ENCODE peak calls at places on chromosome 14, in nine cellular contexts. S, Z, U, J, K, L, D, N and W are unnamed samples. For H3K9me3, the result is how much of the 10 kb centered on the place peaks cover.

GRCh38 chr14:30620178-30620577 is 1.9 kb upstream of the SCFD1 start:
- DNase-seq in S (no peak), K (no peak), Z (no peak), N (no peak), L (no peak), J (no peak), U (no peak), D (no peak), W (no peak)

GRCh38 chr14:79293482-79293881 is 917.8 kb downstream of the DIO2 start:
- DNase-seq in Z (no peak), L (no peak), D (no peak), U (no peak), S (no peak), J (no peak), K (no peak), N (no peak), W (no peak)

GRCh38 chr14:43001729-43002128 is 1395.1 kb downstream of the LRFN5 start:
- DNase-seq in U (no peak), Z (no peak), J (no peak), N (no peak), D (no peak), K (no peak), L (no peak), S (no peak), W (no peak)

GRCh38 chr14:65137648-65138317 is 35.5 kb upstream of the MAX start:
- DNase-seq in Z (no peak), S (no peak), K (no peak), J (no peak), L (no peak), N (no peak), D (no peak), U (no peak), W (no peak)

GRCh38 chr14:83559721-83560120 is 1970.2 kb upstream of the FLRT2 start:
- DNase-seq in U (no peak), Z (no peak), J (no peak), K (no peak), S (no peak), L (no peak), N (no peak), D (no peak), W (no peak)

GRCh38 chr14:33938131-33938949 is 12.5 kb downstream of the EGLN3 start:
- DNase-seq in N (peak), Z (no peak), K (peak), S (peak), D (peak), J (no peak), L (no peak), U (peak), W (peak)

GRCh38 chr14:59664741-59665140 is 88.1 kb upstream of the CCDC175 start:
- DNase-seq in Z (no peak), N (no peak), S (no peak), L (no peak), U (no peak), D (no peak), K (no peak), J (no peak), W (no peak)

GRCh38 chr14:57244103-57244502 is 24.6 kb downstream of the EXOC5 start:
- DNase-seq in Z (no peak), L (no peak), J (no peak), N (no peak), K (no peak), S (no peak), U (no peak), D (no peak), W (no peak)

GRCh38 chr14:40936861-40937260 is 669.8 kb upstream of the LRFN5 start:
- DNase-seq in J (no peak), U (no peak), Z (no peak), K (no peak), N (no peak), D (no peak), S (no peak), L (no peak), W (no peak)

GRCh38 chr14:49971156-49972141 is 78.6 kb downstream of the ARF6 start:
- DNase-seq in U (no peak), Z (peak), K (no peak), L (peak), S (no peak), J (peak), N (no peak), D (no peak), W (no peak)

GRCh38 chr14:39393289-39393688 is 38.9 kb downstream of the FBXO33 start:
- DNase-seq in N (no peak), Z (no peak), L (no peak), U (no peak), D (no peak), K (no peak), J (no peak), S (no peak), W (no peak)

GRCh38 chr14:21734457-21735074 is 60.9 kb upstream of the OR4E1 start:
- DNase-seq in K (no peak), N (no peak), J (peak), L (no peak), U (no peak), D (peak), S (no peak), Z (peak), W (no peak)

GRCh38 chr14:92512807-92513203 is 776 bp upstream of the RIN3 start:
- DNase-seq in N (no peak), L (no peak), K (no peak), S (no peak), U (no peak), Z (no peak), D (no peak), J (no peak), W (no peak)
- H3K4me3 ChIP-seq in N (peak), L (peak), K (no peak), S (peak), U (peak), Z (no peak), D (peak), J (peak), W (peak)

GRCh38 chr14:82238649-82239048 is 705.0 kb upstream of the SEL1L start:
- DNase-seq in J (no peak), Z (no peak), U (no peak), L (no peak), K (no peak), D (no peak), S (no peak), N (no peak), W (no peak)
- H3K9me3 ChIP-seq in J (under half), Z (under half), U (under half), L (under half), K (under half), D (half or more), S (under half), N (under half), W (under half)

GRCh38 chr14:101077511-101078074 is 174.1 kb upstream of the RTL1 start:
- DNase-seq in D (no peak), S (peak), J (no peak), N (no peak), L (no peak), Z (peak), K (peak), U (no peak), W (peak)
- H3K4me3 ChIP-seq in D (no peak), S (no peak), J (no peak), N (no peak), L (no peak), Z (no peak), K (no peak), U (peak), W (no peak)

DNA sequence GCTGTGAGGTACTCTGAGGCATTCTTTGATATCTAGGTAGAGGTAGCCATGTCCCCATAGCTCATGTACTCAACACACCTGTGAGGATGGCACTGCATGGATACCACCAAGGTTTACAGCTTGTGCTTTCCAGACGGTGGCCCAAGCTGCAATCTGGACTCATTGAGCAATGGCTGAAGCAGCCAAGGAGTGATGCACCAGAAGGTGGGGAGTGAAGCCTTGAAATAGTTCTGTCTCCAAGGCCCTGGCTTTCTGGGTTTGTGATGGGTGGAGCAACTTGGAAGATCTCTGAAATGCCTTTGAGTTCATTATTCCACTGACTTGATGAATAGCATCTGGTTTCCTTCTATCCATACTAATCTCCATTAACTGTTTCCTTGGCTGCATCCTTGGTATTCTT is 290.0 kb upstream of the NOVA1 start:
- DNase-seq in S (peak), K (peak), N (peak), Z (no peak), L (no peak), J (no peak), D (no peak), U (peak), W (no peak)
- H3K9me3 ChIP-seq in S (under half), K (under half), N (under half), Z (under half), L (under half), J (under half), D (half or more), U (under half), W (under half)